ENCODE peak calls at places on chromosomes 16 and 17, in five cellular contexts. D is neural progenitor cell, X is Karpas-422, G is psoas muscle, C is A673. H is an unnamed sample.

GRCh38 chr16:58098207-58099096 is 30.7 kb downstream of the CFAP20 start:
- DNase-seq in X (no peak), D (no peak), C (no peak), G (no peak), H (no peak)

GRCh38 chr17:68460715-68461114 is 3.4 kb upstream of the WIPI1 start:
- DNase-seq in D (no peak), G (no peak), X (no peak), C (no peak), H (no peak)

GRCh38 chr17:1545618-1546017 is 17.0 kb downstream of the PITPNA start:
- DNase-seq in X (no peak), G (no peak), D (no peak), C (no peak), H (no peak)

GRCh38 chr17:47741793-47742145 is 8.7 kb downstream of the TBX21 start:
- DNase-seq in C (no peak), G (no peak), D (no peak), X (no peak), H (no peak)

GRCh38 chr16:23753908-23754593 is 775 bp upstream of the CHP2 start:
- DNase-seq in D (peak), X (no peak), G (no peak), C (no peak), H (no peak)

GRCh38 chr16:59634951-59635350 is 900.8 kb upstream of the GOT2 start:
- DNase-seq in G (no peak), D (no peak), X (no peak), C (no peak), H (no peak)

GRCh38 chr17:76569607-76570279 is 15.9 kb downstream of the ST6GALNAC2 start:
- DNase-seq in G (peak), D (peak), X (no peak), C (no peak), H (no peak)

GRCh38 chr17:43324205-43324893 is 74.4 kb upstream of the ARL4D start:
- DNase-seq in C (no peak), X (peak), D (peak), G (no peak), H (no peak)

GRCh38 chr17:83109793-83110645 is 30.6 kb downstream of the METRNL start:
- DNase-seq in D (no peak), C (peak), X (no peak), G (peak), H (peak)

GRCh38 chr17:48816438-48816773 is 623 bp downstream of the TTLL6 start:
- DNase-seq in X (no peak), D (no peak), G (no peak), C (no peak), H (no peak)

GRCh38 chr17:75758131-75758905 is 6.7 kb downstream of the GALK1 start:
- DNase-seq in C (no peak), D (no peak), G (no peak), X (peak), H (no peak)

GRCh38 chr17:921161-921560 is 58.4 kb downstream of the NXN start:
- DNase-seq in D (no peak), C (no peak), G (no peak), X (no peak), H (no peak)

GRCh38 chr17:56754523-56755208 is 79.1 kb downstream of the C17orf67 start:
- DNase-seq in D (peak), C (no peak), G (no peak), X (no peak), H (no peak)

GRCh38 chr16:75803753-75804152 is 77.5 kb upstream of the CPHXL start:
- DNase-seq in C (no peak), X (no peak), D (no peak), G (no peak), H (no peak)

GRCh38 chr17:70105154-70105553 is 30.1 kb downstream of the KCNJ16 start:
- DNase-seq in X (no peak), C (no peak), D (no peak), G (no peak), H (no peak)

GRCh38 chr16:23082161-23082788 is 67.0 kb downstream of the USP31 start:
- DNase-seq in G (no peak), D (no peak), C (no peak), X (no peak), H (no peak)

GRCh38 chr16:83720213-83720612 is 87.6 kb upstream of the HSBP1 start:
- DNase-seq in X (no peak), D (no peak), C (no peak), G (no peak), H (no peak)

GRCh38 chr17:15264542-15264941 is 584 bp downstream of the PMP22 start:
- DNase-seq in C (no peak), X (no peak), D (no peak), G (peak), H (no peak)

GRCh38 chr17:27523712-27524111 is 67.5 kb downstream of the KSR1 start:
- DNase-seq in C (no peak), X (no peak), D (no peak), G (no peak), H (no peak)

GRCh38 chr17:6164996-6165395 is 94.8 kb downstream of the WSCD1 start:
- DNase-seq in G (no peak), C (no peak), X (no peak), D (no peak), H (no peak)

GRCh38 chr16:75099738-75100615 is 16.6 kb downstream of the LDHD start:
- DNase-seq in C (peak), G (no peak), X (no peak), D (no peak), H (no peak)

GRCh38 chr17:66952031-66952524 is 12.4 kb upstream of the CACNG4 start:
- DNase-seq in D (peak), C (peak), X (no peak), G (no peak), H (no peak)

GRCh38 chr16:81495321-81496234 is 51.0 kb downstream of the CMIP start:
- DNase-seq in C (no peak), X (no peak), G (peak), D (no peak), H (no peak)

GRCh38 chr16:81497690-81498089 is 53.1 kb downstream of the CMIP start:
- DNase-seq in C (no peak), X (peak), G (peak), D (no peak), H (no peak)

GRCh38 chr16:81494888-81495287 is 50.3 kb downstream of the CMIP start:
- DNase-seq in D (no peak), G (no peak), C (no peak), X (no peak), H (no peak)

GRCh38 chr16:81498351-81498750 is 53.7 kb downstream of the CMIP start:
- DNase-seq in X (no peak), C (no peak), G (peak), D (no peak), H (no peak)

GRCh38 chr16:81496742-81497141 is 52.1 kb downstream of the CMIP start:
- DNase-seq in X (no peak), D (no peak), G (no peak), C (no peak), H (no peak)
- H3K27ac ChIP-seq in X (no peak), D (no peak), G (no peak), C (no peak), H (no peak)

DNA sequence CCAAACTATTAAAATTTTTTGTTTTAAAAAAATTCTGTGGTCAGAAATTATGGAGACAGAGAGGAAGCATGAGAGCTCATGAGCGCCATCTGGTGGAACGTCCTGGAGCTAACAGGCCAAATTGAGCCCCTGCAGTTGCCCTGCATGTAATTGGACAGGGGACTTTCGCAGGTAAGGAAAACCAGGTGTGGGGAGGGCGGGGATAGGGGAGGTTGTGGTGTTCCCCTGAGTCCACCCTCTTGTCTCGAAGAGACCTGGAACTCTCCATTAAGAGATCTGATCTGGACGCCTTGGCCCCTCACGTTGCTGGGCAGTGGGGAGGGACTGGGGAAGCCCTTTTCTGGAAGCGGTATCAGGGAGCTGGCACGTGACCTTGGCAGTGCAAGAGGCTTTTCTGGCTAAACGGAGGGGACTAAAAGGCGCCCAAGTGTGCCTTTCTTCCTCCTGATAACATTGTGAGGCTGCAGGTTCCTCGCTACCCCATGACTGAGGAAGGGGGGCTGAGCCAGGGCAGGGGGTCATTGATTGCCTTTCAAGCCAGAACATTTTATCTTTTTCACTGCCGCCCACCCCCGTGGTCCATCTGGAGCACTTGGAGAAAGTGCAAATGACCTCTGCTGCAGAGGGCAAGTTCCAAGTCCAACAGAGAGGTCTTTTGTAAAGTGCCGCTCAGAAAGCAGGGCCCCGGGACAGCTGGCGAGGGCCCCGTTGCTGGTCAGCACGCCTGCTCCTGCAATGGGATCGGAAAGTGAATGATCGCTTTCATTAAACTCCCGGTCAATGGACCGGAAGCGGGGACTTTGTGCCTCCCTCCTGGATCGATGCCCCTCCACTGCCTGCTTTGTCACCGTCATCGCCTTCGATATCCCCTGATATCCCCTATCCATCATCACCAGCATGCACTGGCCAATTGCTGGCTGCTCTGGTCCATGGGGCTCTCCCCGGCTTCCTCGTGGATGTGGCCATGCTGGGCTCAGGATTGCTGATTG is 18.4 kb downstream of the PDILT start:
- DNase-seq in C (peak), X (peak), D (peak), G (peak), H (peak)
- H3K27ac ChIP-seq in C (no peak), X (no peak), D (no peak), G (no peak), H (no peak)

DNA sequence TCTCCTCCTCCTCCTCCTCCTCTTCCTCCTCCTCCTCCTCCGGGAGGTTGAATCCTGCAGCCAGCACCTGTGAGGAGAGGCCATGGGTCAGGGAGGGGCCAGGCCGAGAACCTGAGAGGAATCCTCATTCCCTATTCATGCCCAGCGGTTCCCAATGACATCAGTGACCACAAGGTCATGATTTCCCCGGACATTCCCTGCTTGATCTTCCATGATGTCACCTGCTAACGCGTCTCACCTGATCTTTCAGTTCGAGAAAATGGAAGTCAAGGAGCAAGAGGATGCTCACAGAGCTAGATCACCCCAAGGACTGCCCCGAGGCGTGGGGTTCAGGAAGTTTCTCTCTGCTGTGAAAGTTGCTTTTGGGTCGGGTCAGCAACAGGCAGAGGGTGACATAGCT is 5.4 kb downstream of the APOBR start:
- DNase-seq in G (no peak), C (no peak), X (no peak), D (no peak), H (no peak)
- H3K27ac ChIP-seq in G (no peak), C (no peak), X (no peak), D (no peak), H (no peak)

GRCh38 chr17:45128989-45129388 is 3.3 kb downstream of the PLCD3 start:
- DNase-seq in X (no peak), D (no peak), G (no peak), C (no peak), H (no peak)
- H3K27ac ChIP-seq in X (no peak), D (no peak), G (peak), C (no peak), H (no peak)

GRCh38 chr17:80960037-80960796 is 31.4 kb upstream of the CHMP6 start:
- DNase-seq in C (no peak), D (no peak), X (no peak), G (no peak), H (no peak)
- H3K27ac ChIP-seq in C (no peak), D (no peak), X (no peak), G (peak), H (no peak)

H was measured in SK-N-MC.